ENCODE peak calls at places on chromosomes 1 and 21, in four cellular contexts. One of them, this sample, is unnamed. For H3K36me3, the result is how much of the 10 kb centered on the place peaks cover.

GRCh38 chr1:107273515-107273914 is 132.7 kb downstream of the NTNG1 start:
- DNase-seq in transverse colon: no peak
- DNase-seq in heart right ventricle: no peak
- DNase-seq in brain microvascular endothelial cell: no peak
- DNase-seq in this sample: no peak

GRCh38 chr1:202213361-202214088 is 19.9 kb downstream of the LGR6 start:
- DNase-seq in transverse colon: no peak
- DNase-seq in heart right ventricle: no peak
- DNase-seq in brain microvascular endothelial cell: no peak
- DNase-seq in this sample: no peak

GRCh38 chr1:186957339-186957738 is 128.6 kb downstream of the PLA2G4A start:
- DNase-seq in transverse colon: no peak
- DNase-seq in heart right ventricle: no peak
- DNase-seq in brain microvascular endothelial cell: no peak
- DNase-seq in this sample: no peak

GRCh38 chr1:181318858-181319235 is 164.5 kb upstream of the CACNA1E start:
- DNase-seq in transverse colon: no peak
- DNase-seq in heart right ventricle: no peak
- DNase-seq in brain microvascular endothelial cell: no peak
- DNase-seq in this sample: no peak

GRCh38 chr1:160853756-160854155 is 8.9 kb downstream of the CD244 start:
- DNase-seq in transverse colon: no peak
- DNase-seq in heart right ventricle: no peak
- DNase-seq in brain microvascular endothelial cell: no peak
- DNase-seq in this sample: no peak

GRCh38 chr1:93344886-93345632 is 648 bp upstream of the DR1 start:
- DNase-seq in transverse colon: no peak
- DNase-seq in heart right ventricle: no peak
- DNase-seq in brain microvascular endothelial cell: no peak
- DNase-seq in this sample: no peak

GRCh38 chr1:221573727-221574126 is 168.2 kb downstream of the DUSP10 start:
- DNase-seq in transverse colon: no peak
- DNase-seq in heart right ventricle: peak
- DNase-seq in brain microvascular endothelial cell: no peak
- DNase-seq in this sample: no peak

GRCh38 chr1:26252718-26253117 is 18.7 kb downstream of the CEP85 start:
- DNase-seq in transverse colon: no peak
- DNase-seq in heart right ventricle: no peak
- DNase-seq in brain microvascular endothelial cell: no peak
- DNase-seq in this sample: no peak

GRCh38 chr1:36885537-36886441 is 148.5 kb downstream of the GRIK3 start:
- DNase-seq in transverse colon: no peak
- DNase-seq in heart right ventricle: no peak
- DNase-seq in brain microvascular endothelial cell: no peak
- DNase-seq in this sample: no peak

GRCh38 chr1:167221126-167221803 is 579 bp downstream of the POU2F1 start:
- DNase-seq in transverse colon: no peak
- DNase-seq in heart right ventricle: no peak
- DNase-seq in brain microvascular endothelial cell: no peak
- DNase-seq in this sample: no peak

GRCh38 chr1:167220537-167221125 is at the start of gene POU2F1:
- DNase-seq in transverse colon: peak
- DNase-seq in heart right ventricle: peak
- DNase-seq in brain microvascular endothelial cell: peak
- DNase-seq in this sample: peak

GRCh38 chr1:167221804-167222610 is 1.3 kb downstream of the POU2F1 start:
- DNase-seq in transverse colon: peak
- DNase-seq in heart right ventricle: peak
- DNase-seq in brain microvascular endothelial cell: peak
- DNase-seq in this sample: peak

GRCh38 chr1:167219194-167219593 is 1.5 kb upstream of the POU2F1 start:
- DNase-seq in transverse colon: no peak
- DNase-seq in heart right ventricle: no peak
- DNase-seq in brain microvascular endothelial cell: no peak
- DNase-seq in this sample: no peak

DNA sequence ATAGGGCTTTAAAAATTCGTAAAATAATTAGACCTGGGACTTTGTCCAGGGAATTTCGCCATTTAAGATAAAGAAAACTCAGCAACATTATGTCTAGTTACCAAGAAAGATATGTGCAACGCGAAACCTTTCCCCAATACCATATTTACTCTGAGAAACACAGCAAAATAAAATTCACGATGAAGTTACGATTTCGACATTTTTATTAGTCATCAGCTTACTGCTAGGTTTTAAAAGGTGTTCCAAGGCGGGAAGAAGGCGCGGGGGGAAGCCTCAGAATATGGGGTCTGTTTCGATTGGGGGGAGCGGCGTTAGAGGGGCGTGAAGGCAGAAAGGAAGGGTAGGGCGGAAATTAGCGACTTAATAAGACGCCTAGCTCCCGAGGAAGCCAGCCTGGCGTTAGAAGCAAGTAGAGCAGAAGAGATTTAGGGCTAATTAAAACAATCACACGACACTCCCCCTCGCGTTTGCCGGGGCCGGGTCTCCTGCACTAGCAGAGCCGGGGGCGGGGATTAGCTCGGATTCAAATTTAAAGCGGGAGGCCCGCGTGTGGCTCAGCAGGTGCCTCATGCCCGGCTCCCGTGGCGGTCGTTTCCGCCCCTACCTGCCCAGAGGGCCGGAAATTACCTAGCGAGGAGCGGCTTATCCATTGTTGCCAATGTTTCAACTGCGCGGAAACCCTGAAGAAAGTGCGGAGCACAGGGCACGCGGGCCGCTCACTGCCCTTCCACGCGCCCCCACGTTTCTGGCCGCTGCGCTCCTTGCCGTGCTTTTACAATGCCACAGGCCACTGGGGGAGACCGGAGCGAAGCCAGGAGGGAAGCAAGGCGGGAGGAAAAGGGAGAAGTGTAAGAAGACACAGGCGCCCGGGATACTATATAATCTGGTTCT is 795 bp upstream of the POU2F1 start:
- DNase-seq in transverse colon: peak
- DNase-seq in heart right ventricle: peak
- DNase-seq in brain microvascular endothelial cell: peak
- DNase-seq in this sample: no peak
- TF ChIP-seq CTCF in transverse colon: peak
- TF ChIP-seq CTCF in heart right ventricle: no peak
- TF ChIP-seq CTCF in brain microvascular endothelial cell: peak
- TF ChIP-seq CTCF in this sample: no peak

DNA sequence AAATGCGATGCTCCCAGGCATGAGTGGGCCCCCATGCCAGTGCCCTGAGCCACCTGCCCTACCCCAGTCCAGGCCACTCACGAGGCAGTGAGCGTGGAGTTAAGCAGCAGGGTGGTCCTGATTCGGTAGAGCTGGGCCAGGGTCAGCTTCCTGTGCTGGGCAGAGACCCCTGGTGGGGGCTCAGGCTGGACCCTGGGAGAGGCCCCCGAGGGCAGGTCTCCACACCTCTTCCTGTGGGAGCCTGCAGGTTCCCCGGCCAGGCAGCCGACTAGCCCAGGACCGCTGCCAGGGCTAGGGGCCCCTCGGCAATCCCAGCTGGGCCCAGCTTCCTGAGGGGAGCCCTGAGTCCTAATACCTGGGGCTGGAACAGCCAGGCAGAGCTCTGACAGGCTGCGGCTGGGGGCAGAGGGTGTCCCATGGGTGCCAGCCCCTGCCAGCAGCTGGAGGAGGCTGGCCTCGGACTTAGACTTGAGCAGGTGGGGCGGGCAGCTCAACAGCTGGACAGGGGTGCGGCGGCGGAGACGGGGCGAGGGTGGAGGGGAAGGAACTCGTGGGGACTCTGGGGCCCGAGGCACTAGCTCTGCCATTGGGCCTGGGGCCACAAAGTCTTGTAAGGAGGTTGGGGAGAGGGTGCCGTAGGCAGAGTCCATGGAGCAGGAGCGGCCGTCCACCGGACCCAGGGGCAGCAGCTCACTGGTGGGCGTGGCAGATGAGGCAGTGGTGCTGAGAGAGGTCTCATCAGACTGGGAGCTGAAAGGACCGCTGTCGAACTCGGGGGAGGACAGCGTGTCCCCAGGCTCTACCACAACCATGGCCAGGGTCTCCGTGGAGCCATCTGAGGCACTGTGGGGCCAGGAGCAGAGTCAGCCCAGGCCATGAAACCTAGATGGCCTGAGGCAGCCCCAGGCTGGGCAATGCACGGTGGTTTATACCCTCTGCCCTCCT is 2.0 kb upstream of the TNFRSF25 start:
- DNase-seq in transverse colon: no peak
- DNase-seq in heart right ventricle: no peak
- DNase-seq in brain microvascular endothelial cell: no peak
- DNase-seq in this sample: no peak
- H3K4me3 ChIP-seq in transverse colon: no peak
- H3K4me3 ChIP-seq in heart right ventricle: no peak
- H3K4me3 ChIP-seq in brain microvascular endothelial cell: no peak
- H3K4me3 ChIP-seq in this sample: no peak

GRCh38 chr1:43405876-43406234 is 16.2 kb downstream of the SZT2 start:
- DNase-seq in transverse colon: no peak
- DNase-seq in heart right ventricle: no peak
- DNase-seq in brain microvascular endothelial cell: no peak
- DNase-seq in this sample: no peak

GRCh38 chr1:43404353-43404752 is 14.7 kb downstream of the SZT2 start:
- DNase-seq in transverse colon: no peak
- DNase-seq in heart right ventricle: no peak
- DNase-seq in brain microvascular endothelial cell: no peak
- DNase-seq in this sample: no peak

GRCh38 chr1:43402055-43402865 is 12.6 kb downstream of the SZT2 start:
- DNase-seq in transverse colon: no peak
- DNase-seq in heart right ventricle: no peak
- DNase-seq in brain microvascular endothelial cell: no peak
- DNase-seq in this sample: no peak

GRCh38 chr1:43410571-43410970 is 20.9 kb downstream of the SZT2 start:
- DNase-seq in transverse colon: no peak
- DNase-seq in heart right ventricle: no peak
- DNase-seq in brain microvascular endothelial cell: no peak
- DNase-seq in this sample: no peak

DNA sequence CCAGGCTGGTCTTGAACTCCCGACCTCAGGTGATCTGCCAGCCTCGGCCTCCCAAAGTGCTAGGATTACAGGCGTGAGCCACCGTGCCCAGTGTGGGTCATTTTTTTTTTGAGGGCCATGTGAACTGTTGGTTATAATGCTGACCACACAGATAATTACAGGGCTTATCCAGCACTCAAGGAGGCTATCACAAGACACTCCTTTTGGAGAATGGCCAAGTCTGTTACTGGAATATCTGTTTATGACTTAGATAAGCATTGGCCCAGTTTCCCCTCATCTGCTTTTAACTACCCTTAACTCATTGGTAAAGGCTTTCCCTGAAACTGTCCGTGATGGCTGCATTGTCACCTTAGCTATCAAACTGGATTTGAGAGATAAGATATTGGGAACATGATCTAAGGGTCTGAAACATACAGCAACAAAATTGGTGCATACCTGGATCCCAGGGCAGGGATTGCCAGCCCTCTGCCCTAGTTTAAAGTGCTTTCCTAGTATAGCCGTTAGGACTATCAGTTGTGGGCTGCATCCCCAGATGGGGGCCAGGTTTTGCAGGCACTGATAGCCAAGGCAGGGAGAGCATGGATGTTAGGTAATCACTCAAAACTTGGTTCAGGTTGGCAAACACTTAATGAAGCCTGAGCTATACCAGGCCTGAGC is 15.6 kb downstream of the SZT2 start:
- DNase-seq in transverse colon: no peak
- DNase-seq in heart right ventricle: no peak
- DNase-seq in brain microvascular endothelial cell: no peak
- DNase-seq in this sample: no peak
- H3K36me3 ChIP-seq in transverse colon: under half
- H3K36me3 ChIP-seq in heart right ventricle: under half
- H3K36me3 ChIP-seq in brain microvascular endothelial cell: under half
- H3K36me3 ChIP-seq in this sample: under half

DNA sequence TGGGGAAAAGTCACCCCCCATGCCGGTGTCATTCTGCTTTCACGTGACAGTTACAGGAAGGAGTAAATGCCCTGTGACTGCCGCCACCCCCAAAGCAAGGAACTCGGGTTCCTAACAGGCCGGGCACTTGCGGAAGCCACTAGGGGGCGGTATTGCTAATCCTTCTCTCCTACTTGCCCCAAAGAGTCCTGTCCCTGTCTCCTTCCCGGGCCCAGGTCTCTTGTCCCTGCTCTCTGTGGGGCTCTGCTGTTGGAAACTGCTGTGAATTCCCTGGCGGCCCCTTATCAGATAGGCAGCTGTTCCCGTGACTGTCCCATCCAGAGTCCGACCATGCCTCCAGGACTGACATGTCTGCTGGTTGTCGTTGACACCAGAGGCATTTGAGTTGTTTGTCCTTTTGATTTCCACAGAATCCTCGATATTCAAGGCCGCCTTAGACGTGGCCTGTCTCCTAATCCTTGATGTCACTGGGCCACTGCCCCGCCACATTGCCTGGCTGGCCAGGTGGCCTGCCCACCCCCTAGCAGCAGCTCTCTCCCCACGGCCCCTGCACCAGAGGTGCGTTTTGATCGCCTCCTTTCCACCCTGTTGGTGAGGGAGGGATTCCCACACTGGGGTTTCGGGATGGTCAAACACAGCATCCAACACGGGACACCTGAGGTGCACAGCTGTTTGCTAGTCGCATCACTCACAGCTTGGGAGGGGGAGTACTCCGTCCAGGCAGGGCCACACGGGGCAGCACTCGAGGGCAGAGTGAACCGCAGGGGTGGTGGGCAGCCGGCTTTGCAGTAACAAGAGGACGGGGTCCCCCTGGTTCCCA is 37.3 kb downstream of the CHAF1B start:
- DNase-seq in transverse colon: peak
- DNase-seq in heart right ventricle: peak
- DNase-seq in brain microvascular endothelial cell: peak
- DNase-seq in this sample: no peak
- TF ChIP-seq CTCF in transverse colon: peak
- TF ChIP-seq CTCF in heart right ventricle: peak
- TF ChIP-seq CTCF in brain microvascular endothelial cell: peak
- TF ChIP-seq CTCF in this sample: peak

GRCh38 chr1:113966013-113966412 is 13.3 kb upstream of the OLFML3 start:
- DNase-seq in transverse colon: no peak
- DNase-seq in heart right ventricle: no peak
- DNase-seq in brain microvascular endothelial cell: peak
- DNase-seq in this sample: no peak

GRCh38 chr1:113958691-113959090 is 20.6 kb upstream of the OLFML3 start:
- DNase-seq in transverse colon: no peak
- DNase-seq in heart right ventricle: no peak
- DNase-seq in brain microvascular endothelial cell: no peak
- DNase-seq in this sample: no peak

DNA sequence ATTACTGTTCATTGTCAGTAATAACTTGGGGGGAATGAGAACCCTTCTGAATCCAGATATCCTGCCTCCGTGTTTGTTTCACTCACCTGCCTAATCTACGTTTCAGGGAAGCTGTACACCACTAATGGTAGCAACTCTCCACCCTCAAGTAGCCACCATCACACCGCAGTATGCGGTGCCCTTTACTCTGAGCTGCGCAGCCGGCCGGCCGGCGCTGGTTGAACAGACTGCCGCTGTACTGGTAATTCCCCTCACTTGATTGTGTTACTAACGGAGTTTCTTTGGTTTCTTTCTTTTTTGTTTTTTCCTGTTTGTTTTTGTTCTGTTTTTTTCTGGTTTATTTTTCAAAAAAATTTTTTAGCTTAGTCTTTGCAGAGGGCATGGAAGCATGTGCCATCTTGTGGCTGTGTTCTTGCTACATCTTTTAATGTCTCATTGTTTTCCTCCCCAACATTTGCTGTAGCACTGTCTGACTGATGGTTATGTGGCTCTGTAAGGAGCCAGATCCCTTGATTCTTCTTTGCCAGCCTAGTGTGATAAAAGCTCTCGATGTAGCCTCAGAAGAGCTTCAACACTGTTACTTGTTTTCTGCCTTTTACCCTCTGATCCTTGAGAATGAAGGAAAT is 15.9 kb upstream of the OLFML3 start:
- DNase-seq in transverse colon: no peak
- DNase-seq in heart right ventricle: no peak
- DNase-seq in brain microvascular endothelial cell: no peak
- DNase-seq in this sample: no peak
- H3K4me3 ChIP-seq in transverse colon: no peak
- H3K4me3 ChIP-seq in heart right ventricle: no peak
- H3K4me3 ChIP-seq in brain microvascular endothelial cell: no peak
- H3K4me3 ChIP-seq in this sample: no peak